ENCODE peak calls at places on chromosome 3, in four cellular contexts. L is cardiac fibroblast, M is right lobe of liver, B is AG10803. D is an unnamed sample.

GRCh38 chr3:49867871-49868321 is 1.8 kb downstream of the CAMKV start:
- DNase-seq in L (peak), M (no peak), B (peak), D (no peak)

GRCh38 chr3:77935418-77935817 is 895.5 kb downstream of the ROBO2 start:
- DNase-seq in L (no peak), M (no peak), B (no peak), D (no peak)

GRCh38 chr3:194104041-194104751 is 31.8 kb upstream of the HES1 start:
- DNase-seq in L (no peak), M (no peak), B (no peak), D (no peak)

GRCh38 chr3:156259896-156260788 is 139.8 kb downstream of the KCNAB1 start:
- DNase-seq in L (no peak), M (no peak), B (no peak), D (no peak)

GRCh38 chr3:125585595-125586223 is 9.6 kb downstream of the OSBPL11 start:
- DNase-seq in L (peak), M (peak), B (peak), D (no peak)

GRCh38 chr3:181700168-181701087 is 11.3 kb upstream of the SOX2 start:
- DNase-seq in L (peak), M (peak), B (peak), D (no peak)

GRCh38 chr3:65633018-65633417 is 405.7 kb downstream of the MAGI1 start:
- DNase-seq in L (no peak), M (no peak), B (no peak), D (no peak)

GRCh38 chr3:22245122-22245521 is 494.1 kb upstream of the ZNF385D start:
- DNase-seq in L (peak), M (no peak), B (peak), D (no peak)

GRCh38 chr3:11364181-11364580 is 92.0 kb downstream of the ATG7 start:
- DNase-seq in L (no peak), M (no peak), B (peak), D (no peak)

GRCh38 chr3:141303481-141304223 is 64.7 kb upstream of the ZBTB38 start:
- DNase-seq in L (peak), M (no peak), B (peak), D (no peak)

GRCh38 chr3:96700322-96701315 is 113.8 kb upstream of the EPHA6 start:
- DNase-seq in L (no peak), M (no peak), B (no peak), D (no peak)

GRCh38 chr3:141383555-141384129 is 15.3 kb downstream of the ZBTB38 start:
- DNase-seq in L (no peak), M (no peak), B (peak), D (no peak)

GRCh38 chr3:58281069-58281468 is 25.0 kb upstream of the RPP14 start:
- DNase-seq in L (no peak), M (no peak), B (no peak), D (no peak)

GRCh38 chr3:143951351-143951971 is 20.2 kb upstream of the DIPK2A start:
- DNase-seq in L (peak), M (no peak), B (peak), D (no peak)

GRCh38 chr3:127182848-127183714 is 9.8 kb upstream of the PRR23E start:
- DNase-seq in L (no peak), M (no peak), B (no peak), D (no peak)

GRCh38 chr3:89180334-89180733 is 72.9 kb downstream of the EPHA3 start:
- DNase-seq in L (peak), M (no peak), B (no peak), D (no peak)

GRCh38 chr3:153595186-153595815 is 433.3 kb downstream of the RAP2B start:
- DNase-seq in L (peak), M (no peak), B (peak), D (no peak)

GRCh38 chr3:129686941-129687340 is 80.5 kb upstream of the PLXND1 start:
- DNase-seq in L (no peak), M (no peak), B (no peak), D (no peak)

GRCh38 chr3:134473868-134474546 is 11.8 kb downstream of the ANAPC13 start:
- DNase-seq in L (peak), M (peak), B (peak), D (no peak)

GRCh38 chr3:20072422-20072821 is 32.2 kb downstream of the KAT2B start:
- DNase-seq in L (no peak), M (no peak), B (no peak), D (no peak)

GRCh38 chr3:25090869-25091453 is 337.1 kb upstream of the RARB start:
- DNase-seq in L (no peak), M (no peak), B (no peak), D (no peak)

GRCh38 chr3:72010044-72010443 is 225.1 kb upstream of the PROK2 start:
- DNase-seq in L (peak), M (no peak), B (peak), D (no peak)

GRCh38 chr3:177646749-177647148 is 449.5 kb upstream of the TBL1XR1 start:
- DNase-seq in L (no peak), M (no peak), B (no peak), D (no peak)

GRCh38 chr3:52245322-52246263 is at the start of gene PPM1M:
- DNase-seq in L (peak), M (peak), B (peak), D (peak)

GRCh38 chr3:47399531-47400270 is 18.9 kb downstream of the PTPN23 start:
- DNase-seq in L (no peak), M (no peak), B (no peak), D (no peak)

GRCh38 chr3:11131371-11131770 is 22.9 kb upstream of the HRH1 start:
- DNase-seq in L (no peak), M (no peak), B (no peak), D (no peak)

GRCh38 chr3:13776253-13777050 is 103.4 kb downstream of the WNT7A start:
- DNase-seq in L (no peak), M (peak), B (no peak), D (no peak)
- TF ChIP-seq CTCF in L (no peak), M (no peak), B (no peak), D (no peak)

DNA sequence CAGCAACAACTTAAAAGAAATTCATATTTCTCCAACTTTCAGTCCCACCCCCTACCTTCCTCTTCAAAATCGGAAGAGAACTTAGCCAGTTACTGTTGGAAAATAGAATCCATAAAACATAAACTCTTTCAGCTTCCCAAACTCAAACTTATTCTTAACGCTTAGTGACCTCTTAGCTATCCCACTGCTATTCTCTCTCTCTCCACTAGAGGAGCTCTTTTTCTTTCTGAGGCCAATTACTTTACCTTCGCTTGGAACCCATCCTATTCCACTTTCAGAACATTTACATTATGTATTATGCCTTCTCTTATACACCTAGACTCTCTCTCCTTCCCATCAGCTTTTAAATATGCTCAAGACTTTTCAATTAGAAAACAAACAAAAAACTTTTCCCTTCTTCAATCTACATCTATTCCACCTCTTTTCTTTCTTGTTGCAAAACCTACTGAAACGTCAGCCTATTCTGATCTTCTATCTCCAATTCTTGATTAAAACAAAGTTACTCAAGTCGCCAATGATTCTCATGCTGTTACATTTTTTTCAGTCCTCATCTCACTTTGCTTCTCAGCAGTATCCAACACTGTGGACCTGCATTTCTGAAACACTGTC is 13.4 kb upstream of the GHSR start:
- DNase-seq in L (peak), M (no peak), B (peak), D (no peak)
- TF ChIP-seq CTCF in L (peak), M (peak), B (peak), D (peak)

GRCh38 chr3:116140100-116140689 is 305.1 kb downstream of the LSAMP start:
- DNase-seq in L (peak), M (no peak), B (peak), D (no peak)
- TF ChIP-seq CTCF in L (peak), M (peak), B (peak), D (peak)

GRCh38 chr3:131730581-131730980 is 227.8 kb upstream of the MRPL3 start:
- DNase-seq in L (peak), M (no peak), B (peak), D (no peak)
- TF ChIP-seq CTCF in L (no peak), M (no peak), B (no peak), D (no peak)

DNA sequence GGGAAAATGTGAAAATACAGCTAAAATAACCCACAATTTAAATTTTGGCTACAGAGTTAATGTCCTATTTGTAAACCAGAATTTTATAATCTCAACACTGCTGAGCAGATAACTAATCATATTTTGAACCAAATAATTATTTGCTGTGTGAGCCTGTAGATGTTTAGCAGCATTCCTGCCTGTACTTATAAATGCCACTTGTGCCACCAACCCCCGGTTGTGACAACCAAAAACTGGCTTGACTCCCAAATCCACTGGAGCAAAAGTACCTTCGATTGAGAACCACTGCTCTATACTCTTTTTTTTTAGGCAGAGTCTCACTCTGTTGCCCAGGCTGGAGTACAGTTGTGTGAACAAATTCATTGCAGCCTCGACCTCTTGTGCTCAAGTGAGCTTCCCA is 78.5 kb downstream of the CNTN6 start:
- DNase-seq in L (no peak), M (no peak), B (no peak), D (no peak)
- TF ChIP-seq CTCF in L (no peak), M (no peak), B (no peak), D (no peak)

DNA sequence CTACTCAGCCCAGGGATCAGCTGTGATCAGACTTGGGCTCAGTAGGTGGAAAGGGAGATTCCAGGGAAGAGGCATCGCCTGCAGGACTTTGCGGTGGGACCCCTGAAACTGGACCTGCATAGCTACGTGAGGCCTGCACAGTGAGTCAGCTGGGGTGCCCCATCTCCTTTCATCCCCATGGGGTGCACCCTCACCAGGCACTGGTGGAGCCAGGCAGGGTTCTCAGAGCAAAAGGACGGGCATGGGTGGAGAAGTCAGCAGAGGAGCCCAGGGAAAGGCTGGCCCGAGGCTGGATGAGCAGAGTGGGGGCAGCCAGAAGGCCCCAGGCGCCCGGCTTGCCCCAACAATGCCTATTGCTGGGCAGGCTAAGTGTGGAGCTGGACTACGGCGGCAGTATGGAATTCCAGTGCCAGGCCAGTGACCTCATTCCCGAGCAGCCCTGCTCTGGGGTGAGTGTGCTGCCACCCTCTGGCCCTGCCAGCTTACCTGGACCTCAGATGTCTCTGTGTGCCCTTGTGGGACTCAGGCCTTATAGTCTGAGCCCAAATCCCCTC is 19.7 kb downstream of the ACAA1 start:
- DNase-seq in L (no peak), M (peak), B (no peak), D (no peak)
- TF ChIP-seq CTCF in L (no peak), M (peak), B (no peak), D (no peak)

GRCh38 chr3:117128133-117128532 is 418.6 kb downstream of the TUSC7 start:
- DNase-seq in L (no peak), M (no peak), B (no peak), D (no peak)

GRCh38 chr3:117128876-117129275 is 419.3 kb downstream of the TUSC7 start:
- DNase-seq in L (no peak), M (no peak), B (no peak), D (no peak)

GRCh38 chr3:117126460-117126859 is 416.9 kb downstream of the TUSC7 start:
- DNase-seq in L (no peak), M (no peak), B (no peak), D (no peak)

GRCh38 chr3:117130222-117130621 is 420.6 kb downstream of the TUSC7 start:
- DNase-seq in L (no peak), M (no peak), B (no peak), D (no peak)

GRCh38 chr3:117127147-117127546 is 417.6 kb downstream of the TUSC7 start:
- DNase-seq in L (no peak), M (no peak), B (no peak), D (no peak)
- TF ChIP-seq CTCF in L (no peak), M (peak), B (no peak), D (peak)

GRCh38 chr3:168472811-168473210 is 377.1 kb upstream of the GOLIM4 start:
- DNase-seq in L (no peak), M (no peak), B (no peak), D (no peak)

GRCh38 chr3:168475730-168476129 is 380.0 kb upstream of the GOLIM4 start:
- DNase-seq in L (no peak), M (no peak), B (no peak), D (no peak)

DNA sequence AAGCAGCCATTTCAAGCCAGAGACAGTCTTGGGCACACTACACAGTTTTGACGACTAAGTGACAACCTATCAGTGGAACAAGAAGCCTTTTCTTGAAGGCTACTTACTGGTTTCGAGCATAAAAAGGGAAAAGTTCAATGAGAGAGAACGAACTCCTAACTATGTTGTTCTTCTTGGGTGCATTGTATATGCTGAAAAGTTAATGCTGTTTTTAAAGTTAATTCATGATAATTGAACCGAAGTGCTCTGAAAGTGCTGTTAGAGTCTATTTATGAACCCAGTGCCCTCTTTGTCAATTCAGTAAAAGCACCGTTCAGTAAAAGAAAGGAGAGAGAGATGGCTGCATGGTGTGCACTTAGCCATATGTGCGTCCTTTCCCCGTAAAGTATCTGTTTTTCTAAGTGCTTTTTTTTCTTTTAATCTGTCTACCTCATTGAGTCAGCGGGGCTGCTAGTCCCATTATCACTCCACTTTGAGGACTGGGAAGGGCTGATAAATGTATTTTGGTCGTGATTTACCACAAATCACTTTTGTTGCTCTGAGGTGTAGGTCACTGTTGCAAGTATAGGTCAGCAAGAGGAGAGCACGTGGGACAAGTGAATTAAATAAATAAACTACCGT is 380.7 kb upstream of the GOLIM4 start:
- DNase-seq in L (no peak), M (no peak), B (no peak), D (no peak)
- TF ChIP-seq CTCF in L (no peak), M (no peak), B (no peak), D (no peak)

GRCh38 chr3:165895919-165896318 is 58.7 kb upstream of the BCHE start:
- DNase-seq in L (no peak), M (no peak), B (no peak), D (no peak)
- TF ChIP-seq CTCF in L (peak), M (peak), B (no peak), D (peak)

D was measured in chondrocyte.